ENCODE peak calls at places on chromosomes 6 and 20, in ten cellular contexts. J is pancreas; U is PC-9; P is HTR-8/SVneo; G is iris pigment epithelial cell; Y is effector CD4-positive, alpha-beta T cell; M is pulmonary artery endothelial cell; F is NCI-H69; W is Calu3; K is stomach. Z is an unnamed sample.

GRCh38 chr6:13112921-13113320 is 215.4 kb downstream of the TBC1D7 start:
- DNase-seq in P (no peak), M (no peak), F (no peak), K (no peak), J (no peak), W (no peak), U (no peak), Y (no peak), G (no peak), Z (no peak)

GRCh38 chr6:66226099-66226498 is 519.1 kb upstream of the EYS start:
- DNase-seq in F (peak), U (no peak), G (no peak), M (no peak), P (no peak), W (no peak), Y (no peak), J (no peak), K (no peak), Z (no peak)

GRCh38 chr20:62296724-62297448 is 5.9 kb upstream of the ADRM1 start:
- DNase-seq in Y (no peak), W (no peak), F (no peak), J (peak), M (no peak), G (no peak), K (no peak), U (no peak), P (no peak), Z (no peak)

GRCh38 chr6:33008944-33009861 is at the start of gene HLA-DOA:
- DNase-seq in K (no peak), J (no peak), F (peak), W (peak), M (no peak), G (peak), P (peak), Y (no peak), U (no peak), Z (no peak)

GRCh38 chr6:50381106-50381415 is 331.3 kb upstream of the DEFB112 start:
- DNase-seq in K (no peak), W (peak), G (no peak), M (no peak), U (no peak), P (no peak), J (no peak), Y (no peak), F (peak), Z (no peak)

GRCh38 chr6:64325093-64325492 is 689.5 kb downstream of the PHF3 start:
- DNase-seq in W (no peak), K (no peak), F (peak), Y (no peak), J (no peak), M (no peak), P (no peak), G (no peak), U (no peak), Z (no peak)

GRCh38 chr6:11179978-11180303 is 52.5 kb downstream of the NEDD9 start:
- DNase-seq in J (no peak), F (no peak), P (no peak), G (no peak), Y (no peak), K (no peak), W (no peak), U (no peak), M (no peak), Z (no peak)

GRCh38 chr6:155635416-155635815 is 179.8 kb upstream of the NOX3 start:
- DNase-seq in U (no peak), W (no peak), Y (no peak), M (no peak), K (no peak), F (no peak), G (no peak), J (no peak), P (no peak), Z (no peak)

GRCh38 chr20:59645761-59646171 is 41.4 kb downstream of the PHACTR3 start:
- DNase-seq in K (no peak), J (no peak), G (no peak), W (no peak), F (no peak), Y (no peak), U (no peak), P (no peak), M (no peak), Z (no peak)

GRCh38 chr6:114762145-114762544 is 419.3 kb upstream of the HS3ST5 start:
- DNase-seq in P (no peak), W (no peak), U (no peak), Y (no peak), K (no peak), M (no peak), G (no peak), F (no peak), J (no peak), Z (no peak)

GRCh38 chr20:6038256-6038655 is 15.6 kb downstream of the LRRN4 start:
- DNase-seq in J (no peak), P (no peak), U (no peak), F (no peak), M (no peak), G (no peak), Y (no peak), W (no peak), K (no peak), Z (no peak)

GRCh38 chr6:21984135-21984534 is 312.7 kb downstream of the PRL start:
- DNase-seq in G (no peak), W (no peak), P (no peak), J (no peak), Y (no peak), M (no peak), K (no peak), U (no peak), F (peak), Z (no peak)

GRCh38 chr6:81843302-81843701 is 90.8 kb upstream of the TENT5A start:
- DNase-seq in J (no peak), G (peak), P (no peak), M (no peak), U (no peak), Y (no peak), K (no peak), W (no peak), F (no peak), Z (no peak)

GRCh38 chr6:82113231-82113630 is 134.3 kb downstream of the IBTK start:
- DNase-seq in W (no peak), M (no peak), K (no peak), Y (no peak), F (no peak), J (no peak), G (no peak), P (no peak), U (no peak), Z (no peak)

GRCh38 chr6:162852810-162853577 is 125.2 kb downstream of the PACRG start:
- DNase-seq in G (no peak), Y (no peak), W (no peak), P (no peak), J (no peak), K (no peak), U (no peak), F (no peak), M (no peak), Z (no peak)

GRCh38 chr6:158825951-158826306 is 6.8 kb upstream of the EZR start:
- DNase-seq in G (peak), Y (no peak), K (no peak), U (no peak), J (no peak), M (no peak), F (no peak), W (no peak), P (no peak), Z (no peak)

GRCh38 chr6:159977242-159978214 is 8.6 kb downstream of the IGF2R start:
- DNase-seq in U (no peak), K (no peak), J (no peak), P (no peak), M (no peak), W (no peak), G (peak), F (peak), Y (no peak), Z (peak)

GRCh38 chr20:49579874-49580817 is 12.2 kb upstream of the PTGIS start:
- DNase-seq in K (no peak), U (no peak), P (no peak), J (no peak), W (no peak), F (no peak), M (no peak), G (peak), Y (no peak), Z (no peak)

GRCh38 chr6:135300576-135300975 is 119.5 kb downstream of the MYB start:
- DNase-seq in G (peak), J (no peak), F (no peak), Y (no peak), P (no peak), W (no peak), U (no peak), M (no peak), K (no peak), Z (no peak)

GRCh38 chr6:110728501-110728900 is 86.8 kb downstream of the CDK19 start:
- DNase-seq in J (no peak), F (no peak), Y (no peak), G (no peak), W (no peak), M (no peak), U (no peak), P (no peak), K (no peak), Z (no peak)

GRCh38 chr6:84172080-84172479 is 55.4 kb downstream of the CEP162 start:
- DNase-seq in M (no peak), W (no peak), Y (no peak), F (no peak), K (no peak), P (no peak), J (no peak), G (no peak), U (no peak), Z (no peak)

GRCh38 chr6:105648276-105648675 is 245.4 kb upstream of the PREP start:
- DNase-seq in K (no peak), G (no peak), F (no peak), J (no peak), M (no peak), P (no peak), W (no peak), Y (no peak), U (no peak), Z (no peak)

GRCh38 chr20:19921349-19921793 is 95.8 kb upstream of the NAA20 start:
- DNase-seq in Y (no peak), G (no peak), M (no peak), K (no peak), U (no peak), W (no peak), J (no peak), F (no peak), P (no peak), Z (no peak)

GRCh38 chr20:41265931-41266330 is 51.6 kb downstream of the ZHX3 start:
- DNase-seq in F (no peak), W (no peak), K (no peak), Y (no peak), P (no peak), G (no peak), J (no peak), U (no peak), M (no peak), Z (no peak)

GRCh38 chr6:134797400-134798113 is 152.3 kb downstream of the ALDH8A1 start:
- DNase-seq in Y (no peak), P (no peak), W (no peak), G (no peak), K (no peak), U (no peak), J (no peak), M (no peak), F (no peak), Z (no peak)

GRCh38 chr6:166530211-166531045 is 56.0 kb downstream of the RAMACL start:
- DNase-seq in W (peak), U (peak), Y (no peak), F (no peak), K (no peak), P (no peak), G (no peak), J (no peak), M (no peak), Z (no peak)

GRCh38 chr6:154868143-154868594 is 126.9 kb upstream of the TIAM2 start:
- DNase-seq in M (peak), J (no peak), K (no peak), U (no peak), W (peak), G (peak), P (peak), F (peak), Y (no peak), Z (peak)

GRCh38 chr20:59994697-59995122 is 36.5 kb downstream of the CDH26 start:
- DNase-seq in U (peak), K (peak), G (peak), J (peak), M (no peak), F (no peak), Y (no peak), W (peak), P (peak), Z (no peak)

GRCh38 chr20:34562643-34563042 is 4.1 kb downstream of the MAP1LC3A start:
- DNase-seq in Y (no peak), F (peak), K (no peak), M (no peak), G (no peak), U (no peak), J (no peak), P (peak), W (peak), Z (no peak)

GRCh38 chr20:24660651-24661050 is 191.2 kb downstream of the SYNDIG1 start:
- DNase-seq in K (no peak), M (no peak), P (no peak), J (no peak), Y (no peak), U (no peak), G (no peak), W (no peak), F (no peak), Z (no peak)

GRCh38 chr6:3621411-3621810 is 130.1 kb downstream of the PXDC1 start:
- DNase-seq in M (no peak), W (no peak), J (no peak), G (no peak), P (no peak), U (no peak), Y (no peak), K (no peak), F (no peak), Z (no peak)

GRCh38 chr6:52497652-52498408 is 77.7 kb downstream of the EFHC1 start:
- DNase-seq in F (peak), J (no peak), Y (no peak), M (no peak), P (no peak), W (no peak), U (no peak), K (no peak), G (no peak), Z (no peak)